ENCODE peak calls at places on chromosome 14, in five cellular contexts. One of them, this sample, is unnamed.
A peak's percentile ranks its signal among the peaks of the same experiment; 100 is the strongest.

GRCh38 chr14:58693048-58693447 is 55.3 kb downstream of the DACT1 start:
- DNase-seq in activated CD4-positive, CD25-positive, alpha-beta regulatory T cell: no peak
- DNase-seq in NCI-H2081: no peak
- DNase-seq in CD8-positive, alpha-beta memory T cell: no peak
- DNase-seq in mesothelial cell of epicardium: no peak
- DNase-seq in this sample: peak; percentile 34

GRCh38 chr14:105600939-105601359 is 74.6 kb downstream of the TMEM121 start:
- DNase-seq in activated CD4-positive, CD25-positive, alpha-beta regulatory T cell: no peak
- DNase-seq in NCI-H2081: no peak
- DNase-seq in mesothelial cell of epicardium: no peak
- DNase-seq in CD8-positive, alpha-beta memory T cell: no peak
- DNase-seq in this sample: no peak

GRCh38 chr14:56189306-56189705 is 71.1 kb downstream of the PELI2 start:
- DNase-seq in CD8-positive, alpha-beta memory T cell: no peak
- DNase-seq in mesothelial cell of epicardium: no peak
- DNase-seq in activated CD4-positive, CD25-positive, alpha-beta regulatory T cell: no peak
- DNase-seq in NCI-H2081: no peak
- DNase-seq in this sample: no peak

GRCh38 chr14:101478796-101479410 is 82.4 kb upstream of the DIO3 start:
- DNase-seq in mesothelial cell of epicardium: peak; percentile 22
- DNase-seq in activated CD4-positive, CD25-positive, alpha-beta regulatory T cell: no peak
- DNase-seq in CD8-positive, alpha-beta memory T cell: no peak
- DNase-seq in NCI-H2081: no peak
- DNase-seq in this sample: no peak

GRCh38 chr14:74792249-74793039 is 29.3 kb downstream of the YLPM1 start:
- DNase-seq in CD8-positive, alpha-beta memory T cell: peak; percentile 6
- DNase-seq in activated CD4-positive, CD25-positive, alpha-beta regulatory T cell: no peak
- DNase-seq in mesothelial cell of epicardium: no peak
- DNase-seq in NCI-H2081: no peak
- DNase-seq in this sample: no peak

GRCh38 chr14:51211149-51211548 is 28.9 kb upstream of the TMX1 start:
- DNase-seq in mesothelial cell of epicardium: no peak
- DNase-seq in CD8-positive, alpha-beta memory T cell: no peak
- DNase-seq in activated CD4-positive, CD25-positive, alpha-beta regulatory T cell: no peak
- DNase-seq in NCI-H2081: peak; percentile 93
- DNase-seq in this sample: peak; percentile 64

GRCh38 chr14:89302396-89302950 is 114.6 kb downstream of the FOXN3 start:
- DNase-seq in mesothelial cell of epicardium: no peak
- DNase-seq in NCI-H2081: no peak
- DNase-seq in activated CD4-positive, CD25-positive, alpha-beta regulatory T cell: no peak
- DNase-seq in CD8-positive, alpha-beta memory T cell: no peak
- DNase-seq in this sample: no peak

GRCh38 chr14:105163040-105163742 is 5.4 kb downstream of the JAG2 start:
- DNase-seq in mesothelial cell of epicardium: no peak
- DNase-seq in CD8-positive, alpha-beta memory T cell: no peak
- DNase-seq in activated CD4-positive, CD25-positive, alpha-beta regulatory T cell: no peak
- DNase-seq in NCI-H2081: peak; percentile 67
- DNase-seq in this sample: no peak

GRCh38 chr14:104075530-104076151 is 9.9 kb upstream of the ASPG start:
- DNase-seq in CD8-positive, alpha-beta memory T cell: no peak
- DNase-seq in NCI-H2081: no peak
- DNase-seq in activated CD4-positive, CD25-positive, alpha-beta regulatory T cell: no peak
- DNase-seq in mesothelial cell of epicardium: no peak
- DNase-seq in this sample: no peak

GRCh38 chr14:34059037-34059924 is 108.4 kb upstream of the EGLN3 start:
- DNase-seq in mesothelial cell of epicardium: no peak
- DNase-seq in CD8-positive, alpha-beta memory T cell: no peak
- DNase-seq in activated CD4-positive, CD25-positive, alpha-beta regulatory T cell: no peak
- DNase-seq in NCI-H2081: no peak
- DNase-seq in this sample: no peak

GRCh38 chr14:93006484-93007128 is 83.7 kb downstream of the CHGA start:
- DNase-seq in CD8-positive, alpha-beta memory T cell: no peak
- DNase-seq in activated CD4-positive, CD25-positive, alpha-beta regulatory T cell: no peak
- DNase-seq in mesothelial cell of epicardium: no peak
- DNase-seq in NCI-H2081: peak; percentile 90
- DNase-seq in this sample: no peak

GRCh38 chr14:91142214-91142668 is 28.4 kb downstream of the DGLUCY start:
- DNase-seq in activated CD4-positive, CD25-positive, alpha-beta regulatory T cell: no peak
- DNase-seq in mesothelial cell of epicardium: no peak
- DNase-seq in NCI-H2081: no peak
- DNase-seq in CD8-positive, alpha-beta memory T cell: peak; percentile 4
- DNase-seq in this sample: no peak

GRCh38 chr14:99688629-99689028 is 4.5 kb downstream of the CYP46A1 start:
- DNase-seq in CD8-positive, alpha-beta memory T cell: no peak
- DNase-seq in NCI-H2081: no peak
- DNase-seq in mesothelial cell of epicardium: peak; percentile 31
- DNase-seq in activated CD4-positive, CD25-positive, alpha-beta regulatory T cell: no peak
- DNase-seq in this sample: no peak

GRCh38 chr14:21840765-21841164 is 167.1 kb upstream of the OR4E1 start:
- DNase-seq in activated CD4-positive, CD25-positive, alpha-beta regulatory T cell: no peak
- DNase-seq in NCI-H2081: no peak
- DNase-seq in CD8-positive, alpha-beta memory T cell: peak; percentile 10
- DNase-seq in mesothelial cell of epicardium: no peak
- DNase-seq in this sample: no peak

GRCh38 chr14:91302391-91302790 is 57.9 kb upstream of the GPR68 start:
- DNase-seq in CD8-positive, alpha-beta memory T cell: no peak
- DNase-seq in mesothelial cell of epicardium: no peak
- DNase-seq in activated CD4-positive, CD25-positive, alpha-beta regulatory T cell: no peak
- DNase-seq in NCI-H2081: no peak
- DNase-seq in this sample: no peak

GRCh38 chr14:91311284-91311662 is 66.8 kb upstream of the GPR68 start:
- DNase-seq in mesothelial cell of epicardium: no peak
- DNase-seq in activated CD4-positive, CD25-positive, alpha-beta regulatory T cell: no peak
- DNase-seq in NCI-H2081: no peak
- DNase-seq in CD8-positive, alpha-beta memory T cell: peak; percentile 73
- DNase-seq in this sample: no peak

GRCh38 chr14:24866067-24866466 is 183.9 kb downstream of the STXBP6 start:
- DNase-seq in mesothelial cell of epicardium: no peak
- DNase-seq in CD8-positive, alpha-beta memory T cell: no peak
- DNase-seq in NCI-H2081: no peak
- DNase-seq in activated CD4-positive, CD25-positive, alpha-beta regulatory T cell: no peak
- DNase-seq in this sample: no peak

GRCh38 chr14:60710506-60710905 is 13.6 kb downstream of the SIX4 start:
- DNase-seq in CD8-positive, alpha-beta memory T cell: no peak
- DNase-seq in activated CD4-positive, CD25-positive, alpha-beta regulatory T cell: no peak
- DNase-seq in mesothelial cell of epicardium: no peak
- DNase-seq in NCI-H2081: no peak
- DNase-seq in this sample: no peak

GRCh38 chr14:96309128-96309906 is 53.3 kb downstream of the BDKRB1 start:
- DNase-seq in CD8-positive, alpha-beta memory T cell: no peak
- DNase-seq in activated CD4-positive, CD25-positive, alpha-beta regulatory T cell: no peak
- DNase-seq in mesothelial cell of epicardium: no peak
- DNase-seq in NCI-H2081: no peak
- DNase-seq in this sample: no peak

GRCh38 chr14:98953544-98954346 is 318.3 kb downstream of the BCL11B start:
- DNase-seq in activated CD4-positive, CD25-positive, alpha-beta regulatory T cell: no peak
- DNase-seq in NCI-H2081: no peak
- DNase-seq in mesothelial cell of epicardium: peak; percentile 34
- DNase-seq in CD8-positive, alpha-beta memory T cell: no peak
- DNase-seq in this sample: no peak

GRCh38 chr14:22979748-22980392 is 2.5 kb downstream of the AJUBA start:
- DNase-seq in NCI-H2081: no peak
- DNase-seq in CD8-positive, alpha-beta memory T cell: no peak
- DNase-seq in mesothelial cell of epicardium: no peak
- DNase-seq in activated CD4-positive, CD25-positive, alpha-beta regulatory T cell: no peak
- DNase-seq in this sample: no peak

GRCh38 chr14:54116163-54116562 is 159.5 kb upstream of the BMP4 start:
- DNase-seq in NCI-H2081: no peak
- DNase-seq in CD8-positive, alpha-beta memory T cell: no peak
- DNase-seq in mesothelial cell of epicardium: no peak
- DNase-seq in activated CD4-positive, CD25-positive, alpha-beta regulatory T cell: no peak
- DNase-seq in this sample: no peak

This sample was measured in NCI-H748 treated with DMSO at 0.1 percent for 48 hours.